ENCODE peak calls at places on chromosomes 2 and 18, in six cellular contexts. F is H1, D is GM12878, O is K562, W is HepG2, Q is GM12892. A is an unnamed sample.

GRCh38 chr18:7978834-7979233 is 411.7 kb downstream of the PTPRM start:
- DNase-seq in F (no peak), D (no peak), O (no peak), W (no peak), Q (no peak), A (no peak)

GRCh38 chr18:46542545-46542944 is 114.5 kb downstream of the LOXHD1 start:
- DNase-seq in F (no peak), D (no peak), O (no peak), W (no peak), Q (no peak), A (no peak)

GRCh38 chr2:232418466-232419244 is 12.0 kb downstream of the ALPG start:
- DNase-seq in F (peak; percentile 63), D (no peak), O (peak; percentile 49), W (no peak), Q (no peak), A (no peak)

GRCh38 chr18:12278765-12279682 is 24.9 kb downstream of the CIDEA start:
- DNase-seq in F (peak; percentile 78), D (no peak), O (no peak), W (peak; percentile 74), Q (no peak), A (no peak)

GRCh38 chr2:172996387-172996961 is 79.2 kb upstream of the MAP3K20 start:
- DNase-seq in F (no peak), D (no peak), O (no peak), W (no peak), Q (no peak), A (no peak)

GRCh38 chr2:160916300-160916699 is 243.9 kb upstream of the TANK start:
- DNase-seq in F (no peak), D (no peak), O (no peak), W (no peak), Q (no peak), A (no peak)

GRCh38 chr2:118047273-118047898 is 33.5 kb upstream of the CCDC93 start:
- DNase-seq in F (no peak), D (no peak), O (no peak), W (no peak), Q (no peak), A (no peak)

GRCh38 chr18:76419811-76420210 is 75.2 kb downstream of the ZNF516 start:
- DNase-seq in F (peak; percentile 38), D (no peak), O (no peak), W (no peak), Q (no peak), A (no peak)

GRCh38 chr2:127453392-127454171 is 35.4 kb downstream of the PROC start:
- DNase-seq in F (peak; percentile 51), D (no peak), O (peak; percentile 68), W (peak; percentile 85), Q (no peak), A (peak; percentile 14)

GRCh38 chr18:7132356-7133115 is 14.9 kb upstream of the LAMA1 start:
- DNase-seq in F (no peak), D (no peak), O (no peak), W (no peak), Q (no peak), A (no peak)

DNA sequence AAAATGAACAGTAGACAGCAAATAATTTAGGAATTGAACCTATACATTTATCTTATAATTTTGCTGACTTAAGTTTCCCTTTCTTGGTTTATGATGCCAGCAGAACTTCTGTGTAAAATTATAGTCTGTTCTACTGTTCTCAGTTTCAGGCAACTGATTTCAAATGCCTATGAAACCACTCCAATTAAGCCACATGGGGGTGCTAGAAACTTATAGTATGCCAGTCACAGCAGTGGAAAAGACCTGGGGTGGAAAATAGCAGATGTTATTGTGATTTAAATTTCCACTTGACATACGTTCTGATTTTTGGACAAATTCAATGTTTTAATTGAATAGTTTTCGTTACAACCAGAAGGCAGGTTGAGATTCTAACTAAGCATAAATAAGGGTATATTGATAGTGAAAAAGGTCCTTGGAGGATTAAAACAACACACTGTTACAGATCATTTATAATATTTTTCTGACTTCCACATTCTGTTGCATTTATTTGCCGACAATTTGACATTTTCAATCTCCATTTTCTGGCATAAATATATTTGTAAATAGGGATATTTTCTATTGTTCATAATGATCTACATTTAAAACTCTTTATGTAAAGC is 61.4 kb downstream of the CPS1 start:
- DNase-seq in F (no peak), D (no peak), O (peak; percentile 19), W (peak; percentile 64), Q (no peak), A (no peak)
- TF ChIP-seq TAF1 in F (no peak), D (no peak), O (no peak), W (no peak), Q (no peak), A (no peak)

GRCh38 chr2:136408795-136409194 is 290.8 kb upstream of the CXCR4 start:
- DNase-seq in F (no peak), D (no peak), O (no peak), W (no peak), Q (no peak), A (no peak)
- TF ChIP-seq POLR2A in F (no peak), D (no peak), O (no peak), W (no peak), Q (no peak), A (no peak)

GRCh38 chr2:235669269-235669831 is 175.5 kb downstream of the AGAP1 start:
- DNase-seq in F (peak; percentile 95), D (no peak), O (no peak), W (peak; percentile 69), Q (no peak), A (no peak)
- TF ChIP-seq POLR2AphosphoS5 in F (no peak), D (no peak), O (no peak), W (no peak), Q (no peak), A (no peak)

DNA sequence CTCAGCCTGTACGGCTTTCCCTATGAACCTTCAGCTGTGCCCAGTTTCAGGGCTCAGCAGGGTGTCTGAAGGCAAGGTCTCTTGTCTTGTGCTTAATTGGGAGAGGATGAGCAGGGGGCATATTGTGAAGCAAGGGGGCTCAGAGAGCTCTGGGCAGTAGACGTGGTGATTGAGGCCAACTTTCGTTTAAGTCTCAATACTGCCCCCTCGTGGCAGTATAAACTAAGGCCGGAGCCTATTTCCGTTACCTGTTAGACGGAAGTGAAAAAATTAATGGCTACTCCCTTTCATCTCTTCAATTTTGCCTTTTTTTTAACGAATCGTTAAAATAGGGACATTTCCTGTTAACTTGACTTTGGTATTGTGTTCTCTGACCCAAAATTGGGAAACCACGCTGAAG is 193.4 kb downstream of the TDRD15 start:
- DNase-seq in F (peak; percentile 69), D (no peak), O (peak; percentile 66), W (peak; percentile 60), Q (peak; percentile 3), A (peak; percentile 17)
- TF ChIP-seq TAF1 in F (no peak), D (no peak), O (no peak), W (no peak), Q (no peak), A (no peak)

DNA sequence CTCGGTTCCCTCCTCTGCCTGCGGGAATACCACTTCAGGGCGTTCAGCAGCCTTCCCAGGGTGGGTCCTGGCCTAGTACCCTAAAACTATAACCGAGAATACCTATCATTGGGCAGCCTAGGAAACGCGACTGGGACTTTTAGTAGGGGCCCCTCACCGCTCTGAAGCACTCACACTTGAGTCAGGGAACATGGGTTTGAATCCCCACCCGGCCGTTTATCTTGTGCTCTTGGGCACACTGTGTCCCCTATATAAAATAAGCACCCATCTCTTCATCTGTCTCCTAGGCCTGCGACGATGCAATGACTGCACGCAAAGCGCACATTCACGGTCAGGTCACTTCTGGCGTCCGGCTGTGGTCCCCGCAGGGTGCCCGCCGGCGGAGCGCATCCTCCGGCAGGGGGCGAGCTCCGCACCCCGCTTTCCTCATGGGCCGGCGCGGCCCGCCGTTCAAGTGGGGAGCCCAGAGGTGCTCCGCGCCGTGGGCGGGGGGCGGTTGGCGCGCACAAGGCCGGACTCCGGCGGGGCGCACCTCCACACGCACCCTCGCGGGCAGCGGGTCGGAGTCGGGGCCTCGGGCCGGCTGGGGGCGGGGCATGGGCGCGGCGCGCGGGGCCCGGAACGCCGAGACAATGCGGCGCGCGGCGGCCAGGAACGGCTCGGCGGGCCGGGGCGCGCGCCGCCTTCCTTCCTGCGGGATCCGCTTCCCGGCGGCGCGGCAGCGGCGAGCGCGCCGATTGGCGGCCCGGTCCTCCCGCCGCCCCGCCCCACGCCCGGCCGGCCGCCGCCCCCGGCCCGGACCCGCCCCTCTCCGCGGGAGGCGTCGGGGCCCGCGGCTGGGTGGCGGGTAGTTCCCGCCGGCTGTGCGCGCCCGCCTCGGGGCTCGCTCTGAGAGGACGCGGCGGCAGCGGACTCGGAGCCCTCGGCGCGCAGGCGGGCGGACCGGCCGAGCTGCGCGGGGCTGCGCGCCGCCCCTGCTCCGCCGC is at the start of gene ASAP2:
- DNase-seq in F (peak; percentile 80), D (no peak), O (peak; percentile 97), W (peak; percentile 59), Q (peak; percentile 49), A (peak; percentile 64)
- TF ChIP-seq POLR2A in F (peak; percentile 56), D (no peak), O (peak; percentile 37), W (peak; percentile 31), Q (no peak), A (no peak)

GRCh38 chr2:43225788-43226557 is 433 bp downstream of the ZFP36L2 start:
- DNase-seq in F (peak; percentile 80), D (no peak), O (peak; percentile 73), W (peak; percentile 77), Q (peak; percentile 71), A (no peak)

GRCh38 chr2:43223412-43224040 is 2.9 kb downstream of the ZFP36L2 start:
- DNase-seq in F (no peak), D (no peak), O (no peak), W (no peak), Q (no peak), A (no peak)

GRCh38 chr2:43225093-43225787 is 1.2 kb downstream of the ZFP36L2 start:
- DNase-seq in F (no peak), D (no peak), O (peak; percentile 34), W (no peak), Q (no peak), A (no peak)

GRCh38 chr2:43224131-43224570 is 2.3 kb downstream of the ZFP36L2 start:
- DNase-seq in F (peak; percentile 81), D (no peak), O (no peak), W (peak; percentile 71), Q (no peak), A (no peak)

GRCh38 chr2:43224571-43225092 is 1.8 kb downstream of the ZFP36L2 start:
- DNase-seq in F (peak; percentile 66), D (no peak), O (peak; percentile 39), W (no peak), Q (no peak), A (no peak)
- TF ChIP-seq POLR2AphosphoS5 in F (no peak), D (no peak), O (no peak), W (peak; percentile 23), Q (no peak), A (no peak)

DNA sequence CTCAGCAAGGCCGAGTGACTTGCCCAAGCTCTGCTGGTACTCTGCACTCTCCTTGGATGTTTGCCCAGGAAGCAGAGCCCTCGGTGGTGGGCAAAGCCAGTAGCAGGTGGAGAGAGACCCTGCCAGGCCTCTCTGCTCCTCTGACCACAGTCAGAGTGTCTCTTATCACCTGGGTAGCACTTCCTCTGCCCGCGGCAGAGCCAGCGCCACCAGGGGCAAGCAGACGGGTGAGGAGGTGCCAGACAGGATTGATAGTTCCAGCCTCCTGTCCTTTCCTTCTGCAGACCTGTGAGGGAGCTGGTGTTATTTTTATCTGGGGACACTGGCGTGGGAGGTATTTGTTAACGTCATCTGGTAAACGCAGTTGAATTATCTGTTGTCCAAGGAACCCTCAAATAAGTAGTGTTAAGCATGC is 152.9 kb downstream of the SMAD7 start:
- DNase-seq in F (no peak), D (no peak), O (no peak), W (no peak), Q (no peak), A (no peak)
- TF ChIP-seq TAF1 in F (no peak), D (no peak), O (no peak), W (no peak), Q (no peak), A (no peak)

GRCh38 chr2:177263451-177264208 is 897 bp downstream of the NFE2L2 start:
- DNase-seq in F (peak; percentile 88), D (peak; percentile 71), O (peak; percentile 76), W (peak; percentile 96), Q (peak; percentile 53), A (peak; percentile 61)
- TF ChIP-seq POLR2A in F (peak; percentile 34), D (peak; percentile 81), O (peak; percentile 85), W (peak; percentile 78), Q (peak; percentile 77), A (peak; percentile 68)

A was measured in GM12891.